ENCODE peak calls at places on chromosomes 7 and 10, in nine cellular contexts. Z is WERI-Rb-1, I is endothelial cell, S is endodermal cell, J is AG04450, A is H9, Y is GM20000, D is spleen, G is BJ. T is an unnamed sample.

GRCh38 chr7:13850185-13850752 is 139.2 kb downstream of the ETV1 start:
- DNase-seq in J (peak), G (peak), A (no peak), D (no peak), Y (peak), S (peak), Z (no peak), I (no peak), T (no peak)

GRCh38 chr10:63657812-63658211 is 136.6 kb downstream of the REEP3 start:
- DNase-seq in Z (no peak), J (no peak), Y (no peak), G (no peak), D (no peak), A (no peak), I (no peak), S (no peak), T (no peak)

GRCh38 chr7:40219917-40220316 is 85.1 kb downstream of the SUGCT start:
- DNase-seq in S (no peak), A (no peak), I (no peak), D (no peak), J (no peak), Z (no peak), G (peak), Y (no peak), T (no peak)

GRCh38 chr7:1946461-1947450 is 276.7 kb downstream of the ELFN1 start:
- DNase-seq in S (no peak), G (no peak), I (no peak), D (peak), A (no peak), J (no peak), Y (no peak), Z (no peak), T (no peak)

GRCh38 chr7:30923009-30923773 is 11.5 kb downstream of the AQP1 start:
- DNase-seq in Z (peak), I (peak), J (no peak), D (peak), G (no peak), S (peak), A (peak), Y (no peak), T (peak)

GRCh38 chr7:74625446-74625845 is 32.1 kb upstream of the GTF2I start:
- DNase-seq in J (peak), I (no peak), Z (no peak), D (no peak), Y (no peak), G (peak), A (no peak), S (no peak), T (no peak)

GRCh38 chr7:139630643-139631519 is 107.4 kb downstream of the CLEC2L start:
- DNase-seq in D (no peak), S (no peak), Z (no peak), I (no peak), G (no peak), Y (no peak), A (no peak), J (no peak), T (no peak)

GRCh38 chr7:521221-522070 is 1.8 kb upstream of the PDGFA start:
- DNase-seq in Y (peak), J (no peak), G (no peak), Z (no peak), A (no peak), I (peak), D (no peak), S (peak), T (no peak)

GRCh38 chr7:20791523-20791879 is 4.8 kb upstream of the SP8 start:
- DNase-seq in D (no peak), G (no peak), Y (no peak), S (no peak), J (no peak), I (no peak), Z (no peak), A (no peak), T (no peak)

GRCh38 chr10:117960345-117960744 is 86.4 kb downstream of the RAB11FIP2 start:
- DNase-seq in Y (no peak), D (no peak), J (no peak), A (no peak), Z (no peak), S (no peak), I (no peak), G (no peak), T (no peak)

GRCh38 chr10:33163941-33164824 is 170.3 kb downstream of the NRP1 start:
- DNase-seq in D (no peak), S (peak), J (no peak), Z (no peak), G (no peak), I (no peak), A (no peak), Y (no peak), T (no peak)

GRCh38 chr10:77247076-77247561 is 390.5 kb downstream of the KCNMA1 start:
- DNase-seq in S (peak), I (no peak), G (no peak), D (no peak), J (no peak), A (no peak), Z (no peak), Y (no peak), T (no peak)

GRCh38 chr7:3065724-3066143 is 22.1 kb upstream of the CARD11 start:
- DNase-seq in Z (peak), S (peak), A (peak), I (peak), Y (peak), G (no peak), D (peak), J (no peak), T (no peak)

GRCh38 chr7:99406557-99406956 is 1.8 kb downstream of the PDAP1 start:
- DNase-seq in Z (no peak), S (no peak), J (no peak), A (no peak), Y (no peak), G (no peak), D (no peak), I (no peak), T (no peak)

DNA sequence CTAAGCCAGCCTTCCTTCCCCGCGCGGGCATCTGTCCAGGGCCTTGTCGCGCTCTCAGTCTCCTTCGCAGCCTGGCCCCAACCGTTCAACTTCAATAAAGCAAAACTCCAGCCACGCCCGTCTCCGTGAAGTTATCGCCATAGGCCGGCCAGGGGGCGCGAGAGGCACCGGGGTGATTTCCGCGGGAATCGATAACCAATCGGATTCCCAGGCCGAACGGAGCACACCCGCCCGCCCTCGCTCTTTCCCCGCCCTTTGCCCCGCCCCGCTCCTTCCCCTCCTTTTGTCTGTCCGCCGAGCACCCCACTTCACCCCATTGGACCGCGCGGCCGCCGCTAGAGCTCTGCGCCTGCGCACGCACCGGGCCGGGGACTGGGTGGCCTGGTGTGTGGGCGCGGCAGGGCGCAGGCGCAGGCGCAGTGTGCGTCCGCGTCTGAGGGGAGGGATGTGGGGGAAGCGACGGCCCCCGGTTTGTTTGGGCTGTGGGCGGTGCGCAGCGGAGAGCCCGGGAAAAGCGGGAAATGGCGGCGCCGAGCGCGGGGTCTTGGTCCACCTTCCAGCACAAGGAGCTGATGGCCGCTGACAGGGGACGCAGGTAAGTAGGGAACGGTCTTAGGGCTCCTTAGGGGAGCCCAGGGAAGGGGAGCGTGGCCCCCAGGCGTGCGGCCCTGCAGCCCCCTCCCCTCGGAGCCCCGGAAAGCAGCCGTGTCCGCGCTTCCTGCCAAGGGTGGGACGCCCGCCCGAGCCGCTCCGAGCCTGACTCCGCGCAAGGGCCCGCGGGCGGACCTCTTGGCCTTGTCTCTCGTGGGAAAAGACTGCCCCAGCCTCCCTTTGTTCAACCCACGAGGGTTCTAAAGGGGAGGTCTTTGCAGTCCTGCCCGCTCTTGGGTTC is at the start of gene CASP2:
- DNase-seq in I (peak), Z (peak), D (peak), S (peak), A (peak), J (peak), Y (peak), G (peak), T (peak)
- TF ChIP-seq CTCF in I (no peak), Z (no peak), D (no peak), S (peak), A (peak), J (peak), Y (no peak), G (peak), T (peak)

GRCh38 chr7:70641882-70642281 is 490.1 kb upstream of the GALNT17 start:
- DNase-seq in G (no peak), Z (no peak), A (no peak), Y (no peak), S (no peak), J (no peak), I (no peak), D (no peak), T (no peak)
- TF ChIP-seq CTCF in G (no peak), Z (no peak), A (no peak), Y (no peak), S (no peak), J (no peak), I (no peak), D (no peak), T (no peak)

GRCh38 chr7:66522518-66522917 is 106.2 kb upstream of the KCTD7 start:
- DNase-seq in A (no peak), D (peak), Y (no peak), J (no peak), I (no peak), S (no peak), Z (no peak), G (no peak), T (no peak)
- TF ChIP-seq CTCF in A (peak), D (no peak), Y (no peak), J (peak), I (no peak), S (peak), Z (peak), G (peak), T (no peak)

DNA sequence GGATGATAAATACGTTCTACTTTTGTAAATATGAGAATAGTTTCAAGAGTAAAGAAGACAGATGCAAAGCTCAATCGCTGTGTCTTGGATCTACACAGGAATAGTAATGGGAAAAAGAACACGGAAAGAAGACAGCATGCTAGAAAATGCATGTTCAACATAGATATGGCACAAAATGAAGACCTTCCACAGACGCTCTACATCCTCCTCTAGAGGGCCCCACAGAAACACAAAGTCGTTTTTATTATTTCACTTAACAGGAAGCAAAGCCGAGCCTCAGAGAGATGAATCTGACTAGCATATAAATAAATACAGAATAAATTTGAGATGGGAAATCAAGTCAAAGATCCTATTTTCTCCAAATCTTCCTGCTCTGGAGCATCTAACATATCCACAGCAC is 292.6 kb downstream of the PARD3 start:
- DNase-seq in J (no peak), I (no peak), Z (peak), D (no peak), Y (peak), S (no peak), A (no peak), G (no peak), T (no peak)
- TF ChIP-seq CTCF in J (peak), I (no peak), Z (peak), D (no peak), Y (peak), S (peak), A (peak), G (peak), T (peak)

DNA sequence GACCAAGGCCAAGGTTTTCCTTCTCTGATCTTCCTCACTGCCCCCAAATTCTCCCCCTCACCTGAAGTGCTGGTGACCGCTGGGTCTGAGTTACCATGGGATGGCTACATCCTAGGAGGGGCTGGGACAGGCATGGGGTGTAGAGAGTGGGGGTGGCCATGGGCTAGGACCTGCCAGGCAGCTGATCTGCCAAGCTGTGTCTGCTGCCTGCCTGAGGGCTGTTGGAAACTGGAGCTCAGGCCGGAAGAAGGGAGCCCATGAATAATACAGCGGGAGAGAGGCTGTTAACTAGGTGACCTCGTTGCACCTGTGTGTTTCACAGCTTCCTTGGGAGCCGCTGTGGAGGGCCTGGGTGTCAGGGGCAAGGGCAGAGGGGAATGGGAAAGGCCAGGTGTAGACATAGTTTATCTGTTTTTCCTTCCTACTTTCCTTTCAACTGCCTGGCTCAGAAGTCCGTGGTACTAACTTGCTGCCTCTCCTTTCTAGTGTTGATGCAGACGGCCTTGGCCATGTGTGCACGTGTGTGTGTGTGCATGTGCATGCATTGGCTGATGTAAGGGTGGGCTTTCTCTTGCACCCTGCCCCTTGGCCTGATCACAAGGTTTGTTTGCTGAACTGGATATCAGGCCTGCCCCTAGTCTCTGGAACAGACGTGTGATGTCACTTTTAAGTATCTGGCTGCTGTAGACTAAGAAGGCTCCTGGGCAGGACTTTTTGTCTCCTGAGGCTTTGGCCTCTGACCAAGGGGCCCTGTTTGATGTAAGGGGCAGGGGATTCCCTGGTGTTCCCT is 11.9 kb downstream of the CDH23 start:
- DNase-seq in Z (no peak), G (no peak), D (no peak), Y (no peak), I (no peak), S (peak), A (no peak), J (no peak), T (peak)
- TF ChIP-seq CTCF in Z (no peak), G (no peak), D (no peak), Y (no peak), I (no peak), S (no peak), A (no peak), J (no peak), T (no peak)

GRCh38 chr7:10412426-10413019 is 561.1 kb upstream of the PHF14 start:
- DNase-seq in S (peak), A (no peak), J (no peak), Z (peak), I (peak), Y (peak), G (no peak), D (no peak), T (no peak)
- TF ChIP-seq CTCF in S (peak), A (peak), J (peak), Z (peak), I (peak), Y (peak), G (peak), D (no peak), T (peak)

GRCh38 chr10:94076325-94076841 is 82.7 kb downstream of the PLCE1 start:
- DNase-seq in A (no peak), G (peak), Y (no peak), Z (no peak), J (peak), S (no peak), I (no peak), D (no peak), T (no peak)
- TF ChIP-seq CTCF in A (peak), G (peak), Y (no peak), Z (peak), J (peak), S (peak), I (peak), D (peak), T (peak)